ENCODE peak calls at places on chromosomes 13 and 19, in four cellular contexts. One of them, this sample, is unnamed.

GRCh38 chr13:112670118-112670517 is 19.7 kb upstream of the ATP11A start:
- DNase-seq in iPS DF 6.9: no peak
- DNase-seq in NCI-H2107: no peak
- DNase-seq in NCI-H748 treated with DMSO at 0.1 percent for 48 hours: no peak
- DNase-seq in this sample: no peak

GRCh38 chr13:23469901-23470525 is 36.5 kb upstream of the SACS start:
- DNase-seq in iPS DF 6.9: no peak
- DNase-seq in NCI-H2107: no peak
- DNase-seq in NCI-H748 treated with DMSO at 0.1 percent for 48 hours: peak; percentile 46
- DNase-seq in this sample: no peak

GRCh38 chr13:97932006-97932405 is 21.5 kb upstream of the IPO5 start:
- DNase-seq in iPS DF 6.9: no peak
- DNase-seq in NCI-H2107: no peak
- DNase-seq in NCI-H748 treated with DMSO at 0.1 percent for 48 hours: no peak
- DNase-seq in this sample: no peak

GRCh38 chr13:112587767-112588489 is at the start of gene TUBGCP3:
- DNase-seq in iPS DF 6.9: no peak
- DNase-seq in NCI-H2107: peak; percentile 80
- DNase-seq in NCI-H748 treated with DMSO at 0.1 percent for 48 hours: peak; percentile 64
- DNase-seq in this sample: peak; percentile 73

GRCh38 chr19:51352783-51353360 is 10.9 kb upstream of the VSIG10L start:
- DNase-seq in iPS DF 6.9: no peak
- DNase-seq in NCI-H2107: no peak
- DNase-seq in NCI-H748 treated with DMSO at 0.1 percent for 48 hours: no peak
- DNase-seq in this sample: no peak

GRCh38 chr19:18764591-18765051 is 26.5 kb downstream of the COMP start:
- DNase-seq in iPS DF 6.9: no peak
- DNase-seq in NCI-H2107: no peak
- DNase-seq in NCI-H748 treated with DMSO at 0.1 percent for 48 hours: no peak
- DNase-seq in this sample: no peak

GRCh38 chr19:32195706-32196610 is 149.5 kb upstream of the ZNF507 start:
- DNase-seq in iPS DF 6.9: no peak
- DNase-seq in NCI-H2107: no peak
- DNase-seq in NCI-H748 treated with DMSO at 0.1 percent for 48 hours: no peak
- DNase-seq in this sample: no peak

GRCh38 chr13:80339841-80340642 is 884 bp downstream of the SPRY2 start:
- DNase-seq in iPS DF 6.9: no peak
- DNase-seq in NCI-H2107: no peak
- DNase-seq in NCI-H748 treated with DMSO at 0.1 percent for 48 hours: peak; percentile 52
- DNase-seq in this sample: no peak

GRCh38 chr19:33402421-33403220 is 29.1 kb downstream of the CEBPG start:
- DNase-seq in iPS DF 6.9: no peak
- DNase-seq in NCI-H2107: no peak
- DNase-seq in NCI-H748 treated with DMSO at 0.1 percent for 48 hours: no peak
- DNase-seq in this sample: no peak

GRCh38 chr19:17390665-17391370 is 3.2 kb downstream of the CCDC194 start:
- DNase-seq in iPS DF 6.9: no peak
- DNase-seq in NCI-H2107: peak; percentile 40
- DNase-seq in NCI-H748 treated with DMSO at 0.1 percent for 48 hours: peak; percentile 57
- DNase-seq in this sample: peak; percentile 72

GRCh38 chr13:77476456-77476855 is 59.0 kb upstream of the SCEL start:
- DNase-seq in iPS DF 6.9: no peak
- DNase-seq in NCI-H2107: no peak
- DNase-seq in NCI-H748 treated with DMSO at 0.1 percent for 48 hours: no peak
- DNase-seq in this sample: no peak

GRCh38 chr13:52085416-52085815 is 43.5 kb downstream of the NEK5 start:
- DNase-seq in iPS DF 6.9: no peak
- DNase-seq in NCI-H2107: no peak
- DNase-seq in NCI-H748 treated with DMSO at 0.1 percent for 48 hours: no peak
- DNase-seq in this sample: no peak

GRCh38 chr13:25292301-25292700 is 5.0 kb upstream of the MTMR6 start:
- DNase-seq in iPS DF 6.9: no peak
- DNase-seq in NCI-H2107: no peak
- DNase-seq in NCI-H748 treated with DMSO at 0.1 percent for 48 hours: no peak
- DNase-seq in this sample: no peak

GRCh38 chr19:37695144-37695899 is 24.2 kb downstream of the ZNF607 start:
- DNase-seq in iPS DF 6.9: no peak
- DNase-seq in NCI-H2107: no peak
- DNase-seq in NCI-H748 treated with DMSO at 0.1 percent for 48 hours: no peak
- DNase-seq in this sample: no peak

GRCh38 chr13:34320084-34320483 is 502.1 kb downstream of the RFC3 start:
- DNase-seq in iPS DF 6.9: no peak
- DNase-seq in NCI-H2107: no peak
- DNase-seq in NCI-H748 treated with DMSO at 0.1 percent for 48 hours: no peak
- DNase-seq in this sample: no peak

GRCh38 chr13:27419333-27419732 is 5.1 kb upstream of the GTF3A start:
- DNase-seq in iPS DF 6.9: no peak
- DNase-seq in NCI-H2107: no peak
- DNase-seq in NCI-H748 treated with DMSO at 0.1 percent for 48 hours: no peak
- DNase-seq in this sample: no peak

GRCh38 chr19:42370667-42371066 is 19.4 kb downstream of the CNFN start:
- DNase-seq in iPS DF 6.9: no peak
- DNase-seq in NCI-H2107: no peak
- DNase-seq in NCI-H748 treated with DMSO at 0.1 percent for 48 hours: no peak
- DNase-seq in this sample: no peak

GRCh38 chr13:97369269-97369893 is 64.6 kb upstream of the RAP2A start:
- DNase-seq in iPS DF 6.9: no peak
- DNase-seq in NCI-H2107: no peak
- DNase-seq in NCI-H748 treated with DMSO at 0.1 percent for 48 hours: no peak
- DNase-seq in this sample: no peak

GRCh38 chr13:36571444-36571843 is 102.4 kb upstream of the SERTM1 start:
- DNase-seq in iPS DF 6.9: no peak
- DNase-seq in NCI-H2107: no peak
- DNase-seq in NCI-H748 treated with DMSO at 0.1 percent for 48 hours: no peak
- DNase-seq in this sample: no peak

GRCh38 chr13:44758595-44759221 is 182.6 kb upstream of the TSC22D1 start:
- DNase-seq in iPS DF 6.9: no peak
- DNase-seq in NCI-H2107: no peak
- DNase-seq in NCI-H748 treated with DMSO at 0.1 percent for 48 hours: peak; percentile 93
- DNase-seq in this sample: no peak

GRCh38 chr19:16051254-16052025 is 24.9 kb upstream of the TPM4 start:
- DNase-seq in iPS DF 6.9: no peak
- DNase-seq in NCI-H2107: no peak
- DNase-seq in NCI-H748 treated with DMSO at 0.1 percent for 48 hours: no peak
- DNase-seq in this sample: no peak

GRCh38 chr13:34571716-34572115 is 370.4 kb upstream of the NBEA start:
- DNase-seq in iPS DF 6.9: no peak
- DNase-seq in NCI-H2107: no peak
- DNase-seq in NCI-H748 treated with DMSO at 0.1 percent for 48 hours: no peak
- DNase-seq in this sample: no peak

GRCh38 chr13:20016649-20017364 is 58.3 kb downstream of the ZMYM2 start:
- DNase-seq in iPS DF 6.9: no peak
- DNase-seq in NCI-H2107: no peak
- DNase-seq in NCI-H748 treated with DMSO at 0.1 percent for 48 hours: no peak
- DNase-seq in this sample: no peak

GRCh38 chr13:45809810-45810394 is 41.7 kb downstream of the SIAH3 start:
- DNase-seq in iPS DF 6.9: no peak
- DNase-seq in NCI-H2107: no peak
- DNase-seq in NCI-H748 treated with DMSO at 0.1 percent for 48 hours: no peak
- DNase-seq in this sample: no peak

GRCh38 chr13:82477436-82477835 is 1404.8 kb downstream of the SLITRK1 start:
- DNase-seq in iPS DF 6.9: no peak
- DNase-seq in NCI-H2107: no peak
- DNase-seq in NCI-H748 treated with DMSO at 0.1 percent for 48 hours: no peak
- DNase-seq in this sample: no peak

GRCh38 chr19:46428278-46429141 is at the start of gene PNMA8C:
- DNase-seq in iPS DF 6.9: peak; percentile 85
- DNase-seq in NCI-H2107: no peak
- DNase-seq in NCI-H748 treated with DMSO at 0.1 percent for 48 hours: peak; percentile 86
- DNase-seq in this sample: no peak

GRCh38 chr19:3118232-3119070 is 17.4 kb upstream of the GNA15 start:
- DNase-seq in iPS DF 6.9: no peak
- DNase-seq in NCI-H2107: no peak
- DNase-seq in NCI-H748 treated with DMSO at 0.1 percent for 48 hours: no peak
- DNase-seq in this sample: no peak

This sample was measured in NCI-H187.